ENCODE peak calls at places on chromosomes 11 and 22, in five cellular contexts. M, R, H, A and I are unnamed samples.

GRCh38 chr22:49551897-49552659 is 275.6 kb downstream of the BRD1 start:
- DNase-seq in M (no peak), R (no peak), H (no peak), A (no peak), I (no peak)

GRCh38 chr11:75280227-75280671 is 39.7 kb downstream of the TPBGL start:
- DNase-seq in M (peak; percentile 93), R (peak; percentile 66), H (peak; percentile 85), A (peak; percentile 16), I (peak; percentile 95)

GRCh38 chr11:61961570-61962212 is 5.7 kb downstream of the FTH1 start:
- DNase-seq in M (peak; percentile 41), R (no peak), H (no peak), A (no peak), I (no peak)

GRCh38 chr22:43172191-43172590 is 14.7 kb downstream of the TTLL12 start:
- DNase-seq in M (no peak), R (no peak), H (no peak), A (no peak), I (no peak)

GRCh38 chr11:72451836-72452376 is 17.6 kb upstream of the CLPB start:
- DNase-seq in M (no peak), R (no peak), H (no peak), A (no peak), I (no peak)

GRCh38 chr11:42175203-42175602 is 715.8 kb upstream of the LRRC4C start:
- DNase-seq in M (no peak), R (no peak), H (no peak), A (no peak), I (no peak)

GRCh38 chr22:24188705-24189248 is 7.5 kb downstream of the SUSD2 start:
- DNase-seq in M (no peak), R (no peak), H (no peak), A (no peak), I (peak; percentile 24)

GRCh38 chr11:19679952-19680823 is 32.4 kb upstream of the NAV2 start:
- DNase-seq in M (peak; percentile 85), R (peak; percentile 99), H (no peak), A (no peak), I (peak; percentile 60)

GRCh38 chr11:126404367-126404766 is 48.9 kb downstream of the ST3GAL4 start:
- DNase-seq in M (no peak), R (peak; percentile 18), H (no peak), A (no peak), I (no peak)

GRCh38 chr22:20203142-20204099 is 52.6 kb upstream of the CCDC188 start:
- DNase-seq in M (no peak), R (peak; percentile 1), H (peak; percentile 89), A (no peak), I (peak; percentile 62)

GRCh38 chr11:43298397-43298796 is 13.4 kb upstream of the API5 start:
- DNase-seq in M (no peak), R (no peak), H (no peak), A (no peak), I (no peak)

GRCh38 chr11:121596195-121597145 is 143.7 kb upstream of the SORL1-AS1 start:
- DNase-seq in M (no peak), R (peak; percentile 48), H (no peak), A (no peak), I (no peak)

GRCh38 chr22:49783036-49783746 is 44.5 kb downstream of the BRD1 start:
- DNase-seq in M (no peak), R (no peak), H (no peak), A (no peak), I (no peak)

GRCh38 chr22:48836673-48837340 is 990.9 kb downstream of the BRD1 start:
- DNase-seq in M (no peak), R (no peak), H (no peak), A (no peak), I (no peak)

DNA sequence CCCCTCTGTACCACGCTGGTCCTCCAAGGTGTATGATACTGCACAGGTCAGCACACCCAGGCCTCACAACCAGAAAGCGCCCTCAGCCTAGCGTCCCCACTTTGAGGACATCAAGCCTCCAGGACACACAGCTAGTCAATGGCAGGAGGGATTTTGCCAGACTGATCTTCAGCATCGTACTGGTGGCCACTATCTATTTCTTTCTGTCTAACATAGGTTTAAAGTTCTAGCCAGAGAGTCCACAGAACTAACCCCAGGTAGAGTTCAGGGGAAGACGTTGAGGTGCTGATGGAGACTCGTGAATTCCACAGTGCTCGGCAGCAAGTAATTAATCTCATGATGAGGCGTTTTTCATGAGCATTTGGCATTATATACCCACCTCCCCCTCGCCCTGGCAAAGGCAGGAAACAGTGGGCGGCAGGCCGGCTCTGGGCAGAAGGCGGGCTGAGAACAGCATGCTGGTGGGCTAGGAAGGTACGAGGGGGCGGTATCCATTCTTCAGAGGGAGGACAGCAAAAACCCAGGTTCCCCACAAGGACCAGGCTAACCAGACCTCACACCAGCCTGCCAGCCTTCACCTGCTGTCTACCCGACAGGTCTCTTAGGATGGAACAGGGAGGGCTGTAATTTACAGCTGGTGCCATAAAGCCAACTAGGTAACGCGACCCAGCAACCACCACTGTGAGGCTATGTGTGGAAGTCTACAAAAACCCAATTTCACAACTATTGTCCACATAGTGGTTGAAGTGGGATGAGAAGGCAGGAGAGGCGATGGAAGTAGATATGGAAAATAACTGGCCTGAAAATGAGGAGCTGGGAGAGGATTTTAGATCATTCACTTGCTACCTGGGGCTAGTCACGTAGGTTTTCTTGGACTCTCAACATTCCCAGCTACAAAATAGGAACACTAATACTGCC is 18.5 kb downstream of the MYH9 start:
- DNase-seq in M (no peak), R (peak; percentile 21), H (no peak), A (no peak), I (no peak)
- TF ChIP-seq RCOR1 in M (no peak), R (no peak), H (no peak), A (no peak), I (no peak)

GRCh38 chr22:46965552-46966494 is 203.4 kb downstream of the TBC1D22A start:
- DNase-seq in M (no peak), R (peak; percentile 7), H (no peak), A (no peak), I (no peak)
- TF ChIP-seq RCOR1 in M (no peak), R (no peak), H (no peak), A (no peak), I (no peak)

GRCh38 chr22:27122561-27122960 is 465.2 kb downstream of the MIAT start:
- DNase-seq in M (no peak), R (no peak), H (no peak), A (no peak), I (no peak)

GRCh38 chr22:27123880-27124279 is 466.5 kb downstream of the MIAT start:
- DNase-seq in M (no peak), R (no peak), H (no peak), A (no peak), I (no peak)

GRCh38 chr22:27128461-27129080 is 471.2 kb downstream of the MIAT start:
- DNase-seq in M (no peak), R (no peak), H (no peak), A (no peak), I (no peak)

GRCh38 chr22:27124336-27125023 is 467.1 kb downstream of the MIAT start:
- DNase-seq in M (no peak), R (no peak), H (no peak), A (no peak), I (no peak)

DNA sequence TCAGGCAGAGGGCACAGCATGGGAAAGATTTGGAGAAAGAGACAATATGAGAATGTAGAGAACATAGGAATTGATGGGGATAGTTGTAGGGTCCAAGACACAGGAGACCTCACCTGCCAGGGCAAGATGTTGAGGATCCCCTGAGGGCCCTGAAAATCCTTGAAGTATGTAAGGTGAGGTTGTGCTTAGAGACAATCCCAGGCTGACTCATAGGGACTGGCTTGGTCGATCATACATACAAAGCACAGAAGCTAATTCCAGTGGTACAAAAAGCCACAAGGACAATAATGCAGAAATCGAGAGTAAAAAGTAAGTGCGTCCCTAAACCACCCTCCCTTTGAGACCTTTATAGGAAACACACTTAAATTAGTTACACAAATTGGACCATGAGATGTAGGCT is 468.2 kb downstream of the MIAT start:
- DNase-seq in M (no peak), R (no peak), H (no peak), A (no peak), I (no peak)
- TF ChIP-seq RCOR1 in M (no peak), R (no peak), H (no peak), A (no peak), I (no peak)

GRCh38 chr22:40323681-40324083 is 22.6 kb upstream of the ADSL start:
- DNase-seq in M (no peak), R (no peak), H (no peak), A (no peak), I (peak; percentile 67)

GRCh38 chr22:40324468-40325305 is 21.6 kb upstream of the ADSL start:
- DNase-seq in M (no peak), R (no peak), H (no peak), A (no peak), I (no peak)

GRCh38 chr22:40320687-40321086 is 25.6 kb upstream of the ADSL start:
- DNase-seq in M (no peak), R (no peak), H (no peak), A (no peak), I (no peak)

GRCh38 chr22:40322818-40323447 is 23.4 kb upstream of the ADSL start:
- DNase-seq in M (no peak), R (no peak), H (no peak), A (no peak), I (no peak)

DNA sequence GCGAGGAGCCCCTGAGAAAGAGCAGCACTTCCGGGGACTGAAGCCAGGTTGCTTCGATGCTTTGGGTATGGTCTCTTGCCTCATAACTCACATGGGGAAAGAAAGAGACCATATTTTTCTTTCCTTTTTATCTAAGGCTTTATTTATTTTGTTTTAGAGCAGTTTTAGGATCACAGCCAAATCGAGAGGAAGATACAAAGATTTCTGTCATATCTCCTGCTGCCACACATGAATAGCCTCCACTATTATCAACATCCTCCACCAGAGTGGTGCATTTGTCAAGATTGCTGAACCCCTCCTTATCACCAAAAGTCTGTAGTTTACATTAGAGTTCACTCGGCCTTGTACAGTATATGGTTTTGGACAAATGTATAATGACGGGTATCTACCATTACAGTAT is 24.2 kb upstream of the ADSL start:
- DNase-seq in M (no peak), R (peak; percentile 50), H (no peak), A (no peak), I (no peak)
- TF ChIP-seq RCOR1 in M (no peak), R (no peak), H (peak; percentile 85), A (no peak), I (no peak)

GRCh38 chr22:40202225-40202944 is 24.7 kb downstream of the TNRC6B start:
- DNase-seq in M (no peak), R (peak; percentile 51), H (peak; percentile 29), A (no peak), I (no peak)
- TF ChIP-seq RCOR1 in M (no peak), R (no peak), H (no peak), A (no peak), I (no peak)

GRCh38 chr11:123458501-123458900 is 28.4 kb downstream of the GRAMD1B start:
- DNase-seq in M (no peak), R (no peak), H (no peak), A (no peak), I (no peak)
- TF ChIP-seq RCOR1 in M (no peak), R (no peak), H (no peak), A (no peak), I (no peak)

GRCh38 chr11:101063706-101064105 is 65.9 kb downstream of the PGR start:
- DNase-seq in M (no peak), R (no peak), H (no peak), A (no peak), I (no peak)
- TF ChIP-seq RCOR1 in M (no peak), R (no peak), H (no peak), A (no peak), I (no peak)